ENCODE peak calls at places on chromosome 7, in six cellular contexts. One of them, this sample, is unnamed.

GRCh38 chr7:139771001-139771956 is 6.5 kb downstream of the HIPK2 start:
- DNase-seq in adrenal gland: no peak
- DNase-seq in cardiac fibroblast: peak; percentile 96
- DNase-seq in neural progenitor cell: no peak
- DNase-seq in Karpas-422: no peak
- DNase-seq in WERI-Rb-1: no peak
- DNase-seq in this sample: no peak

GRCh38 chr7:140214075-140214684 is 37.4 kb upstream of the KDM7A start:
- DNase-seq in Karpas-422: no peak
- DNase-seq in cardiac fibroblast: peak; percentile 46
- DNase-seq in WERI-Rb-1: no peak
- DNase-seq in adrenal gland: no peak
- DNase-seq in neural progenitor cell: no peak
- DNase-seq in this sample: peak; percentile 58

GRCh38 chr7:43937444-43937843 is 11.2 kb downstream of the UBE2D4 start:
- DNase-seq in Karpas-422: no peak
- DNase-seq in neural progenitor cell: no peak
- DNase-seq in adrenal gland: no peak
- DNase-seq in cardiac fibroblast: no peak
- DNase-seq in WERI-Rb-1: no peak
- DNase-seq in this sample: peak; percentile 52

GRCh38 chr7:132999845-133000244 is 82.0 kb downstream of the CHCHD3 start:
- DNase-seq in Karpas-422: no peak
- DNase-seq in WERI-Rb-1: no peak
- DNase-seq in adrenal gland: no peak
- DNase-seq in neural progenitor cell: no peak
- DNase-seq in cardiac fibroblast: no peak
- DNase-seq in this sample: no peak

GRCh38 chr7:47648301-47648900 is 66.5 kb upstream of the TNS3 start:
- DNase-seq in WERI-Rb-1: no peak
- DNase-seq in neural progenitor cell: no peak
- DNase-seq in adrenal gland: no peak
- DNase-seq in Karpas-422: no peak
- DNase-seq in cardiac fibroblast: peak; percentile 73
- DNase-seq in this sample: no peak

GRCh38 chr7:36198854-36199266 is 45.8 kb downstream of the EEPD1 start:
- DNase-seq in cardiac fibroblast: no peak
- DNase-seq in Karpas-422: no peak
- DNase-seq in WERI-Rb-1: no peak
- DNase-seq in neural progenitor cell: no peak
- DNase-seq in adrenal gland: no peak
- DNase-seq in this sample: no peak

GRCh38 chr7:130732980-130733865 is 784 bp downstream of the KLF14 start:
- DNase-seq in Karpas-422: no peak
- DNase-seq in neural progenitor cell: peak; percentile 70
- DNase-seq in WERI-Rb-1: peak; percentile 72
- DNase-seq in adrenal gland: peak; percentile 68
- DNase-seq in cardiac fibroblast: no peak
- DNase-seq in this sample: peak; percentile 46

GRCh38 chr7:48111596-48111995 is 22.5 kb downstream of the UPP1 start:
- DNase-seq in WERI-Rb-1: no peak
- DNase-seq in Karpas-422: no peak
- DNase-seq in cardiac fibroblast: no peak
- DNase-seq in neural progenitor cell: no peak
- DNase-seq in adrenal gland: no peak
- DNase-seq in this sample: no peak

GRCh38 chr7:47202146-47202768 is 379.7 kb downstream of the TNS3 start:
- DNase-seq in adrenal gland: no peak
- DNase-seq in WERI-Rb-1: no peak
- DNase-seq in Karpas-422: no peak
- DNase-seq in neural progenitor cell: no peak
- DNase-seq in cardiac fibroblast: no peak
- DNase-seq in this sample: no peak

GRCh38 chr7:151053091-151053490 is 4.6 kb downstream of the CDK5 start:
- DNase-seq in cardiac fibroblast: no peak
- DNase-seq in Karpas-422: no peak
- DNase-seq in neural progenitor cell: no peak
- DNase-seq in WERI-Rb-1: no peak
- DNase-seq in adrenal gland: no peak
- DNase-seq in this sample: no peak

GRCh38 chr7:14000247-14000646 is 10.8 kb upstream of the ETV1 start:
- DNase-seq in adrenal gland: no peak
- DNase-seq in Karpas-422: no peak
- DNase-seq in cardiac fibroblast: no peak
- DNase-seq in WERI-Rb-1: no peak
- DNase-seq in neural progenitor cell: no peak
- DNase-seq in this sample: no peak

GRCh38 chr7:124276005-124276606 is 243.2 kb upstream of the TMEM229A start:
- DNase-seq in WERI-Rb-1: peak; percentile 56
- DNase-seq in Karpas-422: peak; percentile 83
- DNase-seq in cardiac fibroblast: peak; percentile 6
- DNase-seq in adrenal gland: no peak
- DNase-seq in neural progenitor cell: peak; percentile 61
- DNase-seq in this sample: peak; percentile 66

GRCh38 chr7:3399858-3400257 is 98.8 kb downstream of the SDK1 start:
- DNase-seq in cardiac fibroblast: peak; percentile 50
- DNase-seq in neural progenitor cell: peak; percentile 85
- DNase-seq in WERI-Rb-1: peak; percentile 70
- DNase-seq in Karpas-422: peak; percentile 79
- DNase-seq in adrenal gland: no peak
- DNase-seq in this sample: peak; percentile 22

GRCh38 chr7:43289826-43290225 is 177.4 kb downstream of the HECW1 start:
- DNase-seq in WERI-Rb-1: no peak
- DNase-seq in adrenal gland: no peak
- DNase-seq in neural progenitor cell: peak; percentile 43
- DNase-seq in Karpas-422: no peak
- DNase-seq in cardiac fibroblast: no peak
- DNase-seq in this sample: no peak

GRCh38 chr7:99061001-99061779 is 82.7 kb downstream of the SMURF1 start:
- DNase-seq in adrenal gland: no peak
- DNase-seq in cardiac fibroblast: no peak
- DNase-seq in WERI-Rb-1: no peak
- DNase-seq in Karpas-422: peak; percentile 61
- DNase-seq in neural progenitor cell: no peak
- DNase-seq in this sample: no peak

GRCh38 chr7:150862356-150862755 is 10.0 kb downstream of the AOC1 start:
- DNase-seq in Karpas-422: no peak
- DNase-seq in adrenal gland: no peak
- DNase-seq in WERI-Rb-1: no peak
- DNase-seq in cardiac fibroblast: no peak
- DNase-seq in neural progenitor cell: no peak
- DNase-seq in this sample: no peak

GRCh38 chr7:82406937-82407336 is 36.6 kb downstream of the CACNA2D1 start:
- DNase-seq in cardiac fibroblast: no peak
- DNase-seq in adrenal gland: no peak
- DNase-seq in WERI-Rb-1: no peak
- DNase-seq in Karpas-422: no peak
- DNase-seq in neural progenitor cell: no peak
- DNase-seq in this sample: no peak

GRCh38 chr7:130096243-130096827 is 26.0 kb downstream of the KLHDC10 start:
- DNase-seq in adrenal gland: no peak
- DNase-seq in cardiac fibroblast: no peak
- DNase-seq in WERI-Rb-1: no peak
- DNase-seq in neural progenitor cell: no peak
- DNase-seq in Karpas-422: no peak
- DNase-seq in this sample: no peak

GRCh38 chr7:21547511-21547910 is 4.7 kb downstream of the DNAH11 start:
- DNase-seq in adrenal gland: no peak
- DNase-seq in Karpas-422: no peak
- DNase-seq in cardiac fibroblast: peak; percentile 71
- DNase-seq in WERI-Rb-1: no peak
- DNase-seq in neural progenitor cell: no peak
- DNase-seq in this sample: no peak

GRCh38 chr7:73442222-73442902 is 8.8 kb downstream of the FZD9 start:
- DNase-seq in WERI-Rb-1: no peak
- DNase-seq in cardiac fibroblast: no peak
- DNase-seq in adrenal gland: no peak
- DNase-seq in Karpas-422: no peak
- DNase-seq in neural progenitor cell: no peak
- DNase-seq in this sample: no peak

GRCh38 chr7:123154231-123154860 is 45.4 kb downstream of the SLC13A1 start:
- DNase-seq in adrenal gland: peak; percentile 77
- DNase-seq in Karpas-422: peak; percentile 88
- DNase-seq in WERI-Rb-1: peak; percentile 75
- DNase-seq in cardiac fibroblast: peak; percentile 95
- DNase-seq in neural progenitor cell: peak; percentile 81
- DNase-seq in this sample: peak; percentile 78

GRCh38 chr7:151539055-151539714 is 19.5 kb upstream of the RHEB start:
- DNase-seq in Karpas-422: peak; percentile 92
- DNase-seq in neural progenitor cell: peak; percentile 81
- DNase-seq in cardiac fibroblast: no peak
- DNase-seq in adrenal gland: peak; percentile 63
- DNase-seq in WERI-Rb-1: peak; percentile 21
- DNase-seq in this sample: peak; percentile 76

GRCh38 chr7:50782376-50783208 is at the start of gene GRB10:
- DNase-seq in WERI-Rb-1: no peak
- DNase-seq in neural progenitor cell: peak; percentile 84
- DNase-seq in cardiac fibroblast: peak; percentile 26
- DNase-seq in adrenal gland: peak; percentile 43
- DNase-seq in Karpas-422: no peak
- DNase-seq in this sample: no peak
- H3K4me3 ChIP-seq in WERI-Rb-1: peak within 1 kb of the TSS; percentile 28
- H3K4me3 ChIP-seq in neural progenitor cell: peak within 1 kb of the TSS; percentile 65
- H3K4me3 ChIP-seq in cardiac fibroblast: peak within 1 kb of the TSS; percentile 49
- H3K4me3 ChIP-seq in adrenal gland: no peak within 1 kb of the TSS
- H3K4me3 ChIP-seq in Karpas-422: no peak within 1 kb of the TSS
- H3K4me3 ChIP-seq in this sample: no peak within 1 kb of the TSS

DNA sequence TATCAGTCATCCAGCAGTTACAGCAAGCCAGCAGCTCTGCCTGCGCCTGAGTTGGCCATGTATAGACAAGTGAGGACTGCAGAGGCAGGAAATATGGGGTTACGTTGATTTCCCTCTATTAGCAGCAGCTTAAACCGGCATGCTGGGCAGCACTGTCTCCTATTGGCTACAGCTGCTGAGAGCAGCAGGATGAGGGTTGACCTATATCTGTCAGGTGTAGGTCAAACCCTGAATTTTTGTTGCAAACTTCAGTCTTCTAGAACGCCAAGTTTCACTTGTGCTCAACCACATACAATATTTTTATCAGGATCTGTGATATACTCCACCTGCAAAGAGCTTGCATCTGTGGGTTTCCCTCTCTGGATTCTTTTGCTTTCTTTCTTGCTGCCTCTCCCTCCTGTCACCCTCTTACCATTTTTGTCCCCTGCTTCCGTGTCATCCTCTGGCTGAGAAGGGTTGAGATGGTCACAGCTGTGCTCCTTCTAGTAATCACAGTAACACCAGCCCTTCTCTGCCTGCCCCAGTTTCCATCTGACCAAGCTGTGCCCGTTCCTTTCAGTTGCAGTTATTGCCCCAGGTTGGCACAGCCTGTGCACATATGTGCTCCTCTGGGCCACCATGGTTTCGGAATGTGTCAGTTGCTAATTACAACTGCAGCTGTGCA is 23.8 kb upstream of the GLCCI1 start:
- DNase-seq in WERI-Rb-1: peak; percentile 17
- DNase-seq in neural progenitor cell: peak; percentile 25
- DNase-seq in cardiac fibroblast: no peak
- DNase-seq in Karpas-422: no peak
- DNase-seq in adrenal gland: no peak
- DNase-seq in this sample: no peak
- H3K4me3 ChIP-seq in WERI-Rb-1: no peak overlapping the region
- H3K4me3 ChIP-seq in neural progenitor cell: no peak overlapping the region
- H3K4me3 ChIP-seq in cardiac fibroblast: no peak overlapping the region
- H3K4me3 ChIP-seq in Karpas-422: no peak overlapping the region
- H3K4me3 ChIP-seq in adrenal gland: no peak overlapping the region
- H3K4me3 ChIP-seq in this sample: no peak overlapping the region

DNA sequence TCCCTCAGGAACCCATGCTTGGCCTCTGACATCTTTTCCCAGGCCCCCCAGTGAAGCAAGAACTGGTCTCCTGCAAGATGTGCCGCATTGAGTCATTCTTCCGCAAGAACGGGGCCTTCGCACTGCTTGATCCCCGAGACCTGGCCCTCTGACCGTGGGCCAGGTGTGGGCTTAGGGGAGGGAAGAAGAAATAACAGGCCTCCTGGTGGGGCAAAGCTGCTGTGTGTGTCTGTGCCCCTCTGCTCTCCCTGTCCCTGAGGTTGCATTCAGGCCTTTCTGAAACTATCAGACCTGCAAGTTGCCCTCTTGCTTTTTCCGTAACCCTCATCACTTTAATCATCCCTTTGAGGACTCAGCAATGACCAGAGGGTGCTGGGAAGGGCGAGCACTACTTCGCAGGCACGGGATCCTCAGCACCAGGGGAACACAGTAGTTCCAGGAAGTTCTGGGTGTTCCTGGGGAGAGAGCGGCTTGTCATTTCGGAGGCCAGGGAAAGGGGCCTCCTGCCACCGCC is 6.0 kb downstream of the ATP6V1F start:
- DNase-seq in WERI-Rb-1: no peak
- DNase-seq in neural progenitor cell: no peak
- DNase-seq in cardiac fibroblast: no peak
- DNase-seq in Karpas-422: no peak
- DNase-seq in adrenal gland: no peak
- DNase-seq in this sample: no peak
- H3K4me3 ChIP-seq in WERI-Rb-1: peak overlapping the region; percentile 49
- H3K4me3 ChIP-seq in neural progenitor cell: peak overlapping the region; percentile 82
- H3K4me3 ChIP-seq in cardiac fibroblast: no peak overlapping the region
- H3K4me3 ChIP-seq in Karpas-422: no peak overlapping the region
- H3K4me3 ChIP-seq in adrenal gland: no peak overlapping the region
- H3K4me3 ChIP-seq in this sample: peak overlapping the region; percentile 63

DNA sequence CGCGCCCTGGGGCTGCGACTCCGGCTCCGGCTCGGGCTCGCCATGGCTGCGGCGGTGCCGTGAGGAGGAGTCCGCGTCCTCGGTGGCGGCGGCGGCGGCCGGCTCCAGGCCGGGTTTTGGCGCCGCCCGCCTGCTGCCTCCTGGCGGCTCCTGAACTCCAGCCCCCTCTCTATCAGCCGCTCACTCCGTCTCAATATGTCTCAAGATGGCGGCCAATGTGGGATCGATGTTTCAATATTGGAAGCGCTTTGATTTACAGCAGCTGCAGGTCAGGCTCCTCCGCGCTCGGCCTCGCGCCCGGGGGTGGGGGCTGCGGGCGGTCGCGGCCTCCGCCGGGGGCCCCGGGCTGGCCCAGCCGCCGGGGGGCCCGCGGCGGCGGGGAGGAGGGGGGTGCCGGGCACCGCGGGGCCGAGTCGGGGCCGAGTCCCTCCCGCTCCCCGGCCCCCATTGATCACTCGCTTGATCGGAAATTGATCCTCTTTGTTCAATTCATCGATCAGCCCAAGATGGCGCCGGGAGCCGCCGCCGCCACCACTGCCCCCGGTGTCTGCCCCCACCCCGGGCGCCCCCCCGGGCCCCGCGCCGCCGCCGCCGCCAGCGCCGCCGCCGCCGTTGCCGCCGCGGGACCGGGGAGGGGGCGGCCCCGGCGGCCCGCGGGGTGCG is 1.5 kb upstream of the CUX1 start:
- DNase-seq in WERI-Rb-1: peak; percentile 78
- DNase-seq in neural progenitor cell: peak; percentile 95
- DNase-seq in cardiac fibroblast: peak; percentile 79
- DNase-seq in adrenal gland: peak; percentile 74
- DNase-seq in Karpas-422: peak; percentile 95
- DNase-seq in this sample: peak; percentile 86
- H3K4me3 ChIP-seq in WERI-Rb-1: peak overlapping the region; percentile 41
- H3K4me3 ChIP-seq in neural progenitor cell: peak overlapping the region; percentile 62
- H3K4me3 ChIP-seq in cardiac fibroblast: peak overlapping the region; percentile 57
- H3K4me3 ChIP-seq in adrenal gland: no peak overlapping the region
- H3K4me3 ChIP-seq in Karpas-422: peak overlapping the region; percentile 61
- H3K4me3 ChIP-seq in this sample: peak overlapping the region; percentile 63

GRCh38 chr7:50306491-50307367 is 2.2 kb downstream of the IKZF1 start:
- DNase-seq in WERI-Rb-1: no peak
- DNase-seq in neural progenitor cell: peak; percentile 23
- DNase-seq in cardiac fibroblast: no peak
- DNase-seq in Karpas-422: peak; percentile 79
- DNase-seq in adrenal gland: no peak
- DNase-seq in this sample: no peak
- H3K4me3 ChIP-seq in WERI-Rb-1: no peak overlapping the region
- H3K4me3 ChIP-seq in neural progenitor cell: no peak overlapping the region
- H3K4me3 ChIP-seq in cardiac fibroblast: no peak overlapping the region
- H3K4me3 ChIP-seq in Karpas-422: peak overlapping the region; percentile 76
- H3K4me3 ChIP-seq in adrenal gland: no peak overlapping the region
- H3K4me3 ChIP-seq in this sample: no peak overlapping the region

This sample was measured in BE2C.